ENCODE peak calls at places on chromosome 4, in nine cellular contexts. P is AG10803, R is Daoy, D is prostate gland, W is glutamatergic neuron, J is head of caudate nucleus, O is body of pancreas, V is LNCaP clone FGC, Q is C1 segment of cervical spinal cord. F is an unnamed sample.

GRCh38 chr4:74095482-74095881 is 3.5 kb downstream of the CXCL2 start:
- DNase-seq in P (no peak), R (no peak), D (no peak), W (no peak), J (no peak), O (no peak), V (no peak), Q (no peak), F (no peak)

GRCh38 chr4:104494822-104495559 is at the start of gene CXXC4:
- DNase-seq in P (peak), R (peak), D (peak), W (peak), J (peak), O (peak), V (no peak), Q (peak), F (peak)

GRCh38 chr4:138859249-138859648 is 156.3 kb upstream of the NOCT start:
- DNase-seq in P (no peak), R (no peak), D (no peak), W (no peak), J (no peak), O (no peak), V (no peak), Q (no peak), F (no peak)

GRCh38 chr4:156475322-156475721 is 496.3 kb downstream of the PDGFC start:
- DNase-seq in P (peak), R (peak), D (peak), W (no peak), J (no peak), O (no peak), V (peak), Q (no peak), F (no peak)

GRCh38 chr4:133808151-133808550 is 393.4 kb downstream of the PABPC4L start:
- DNase-seq in P (no peak), R (no peak), D (no peak), W (no peak), J (no peak), O (no peak), V (no peak), Q (no peak), F (no peak)

GRCh38 chr4:179867300-179867878 is 2375.8 kb upstream of the TENM3 start:
- DNase-seq in P (no peak), R (peak), D (no peak), W (peak), J (peak), O (peak), V (peak), Q (no peak), F (no peak)

GRCh38 chr4:3676907-3677495 is 89.2 kb upstream of the ADRA2C start:
- DNase-seq in P (no peak), R (no peak), D (no peak), W (peak), J (no peak), O (no peak), V (no peak), Q (no peak), F (no peak)

GRCh38 chr4:168942985-168943384 is 67.1 kb downstream of the CBR4 start:
- DNase-seq in P (no peak), R (no peak), D (no peak), W (no peak), J (no peak), O (no peak), V (no peak), Q (no peak), F (no peak)

GRCh38 chr4:182808673-182809416 is 108.3 kb downstream of the DCTD start:
- DNase-seq in P (peak), R (no peak), D (no peak), W (no peak), J (no peak), O (no peak), V (no peak), Q (no peak), F (peak)

GRCh38 chr4:171846232-171846631 is 33.0 kb downstream of the GALNTL6 start:
- DNase-seq in P (peak), R (no peak), D (no peak), W (peak), J (no peak), O (peak), V (peak), Q (peak), F (no peak)

GRCh38 chr4:80333121-80333520 is 2.4 kb upstream of the CFAP299 start:
- DNase-seq in P (peak), R (no peak), D (no peak), W (no peak), J (no peak), O (no peak), V (no peak), Q (no peak), F (no peak)

GRCh38 chr4:84050014-84050413 is 449.1 kb downstream of the NKX6-1 start:
- DNase-seq in P (no peak), R (no peak), D (no peak), W (no peak), J (no peak), O (no peak), V (no peak), Q (no peak), F (no peak)

GRCh38 chr4:6473264-6474052 is 1.0 kb upstream of the PPP2R2C start:
- DNase-seq in P (no peak), R (no peak), D (no peak), W (no peak), J (no peak), O (no peak), V (no peak), Q (no peak), F (no peak)

GRCh38 chr4:122010610-122011009 is 58.8 kb upstream of the TRPC3 start:
- DNase-seq in P (peak), R (peak), D (no peak), W (no peak), J (no peak), O (no peak), V (no peak), Q (no peak), F (no peak)

GRCh38 chr4:81454498-81454897 is 17.2 kb downstream of the RASGEF1B start:
- DNase-seq in P (no peak), R (peak), D (no peak), W (no peak), J (no peak), O (no peak), V (no peak), Q (no peak), F (no peak)

GRCh38 chr4:145014365-145014764 is 83.6 kb downstream of the ANAPC10 start:
- DNase-seq in P (no peak), R (no peak), D (no peak), W (no peak), J (no peak), O (no peak), V (no peak), Q (no peak), F (no peak)

GRCh38 chr4:23902203-23902602 is 12.4 kb upstream of the PPARGC1A start:
- DNase-seq in P (no peak), R (no peak), D (no peak), W (no peak), J (no peak), O (no peak), V (no peak), Q (no peak), F (no peak)

GRCh38 chr4:29805245-29805644 is 914.9 kb upstream of the PCDH7 start:
- DNase-seq in P (no peak), R (no peak), D (no peak), W (no peak), J (no peak), O (no peak), V (no peak), Q (no peak), F (no peak)

F was measured in T-helper 17 cell.